ENCODE peak calls at places on chromosome 19, in seven cellular contexts. U is Peyer's patch, P is cardiac muscle cell, C is sigmoid colon, B is GM12865, D is GM13977, A is colonic mucosa. E is an unnamed sample.

GRCh38 chr19:13005253-13005652 is 10.0 kb downstream of the NFIX start:
- DNase-seq in U (no peak), P (no peak), C (no peak), B (no peak), D (no peak), A (no peak), E (no peak)

GRCh38 chr19:33705090-33705847 is 83.5 kb downstream of the CHST8 start:
- DNase-seq in U (peak), P (no peak), C (peak), B (no peak), D (no peak), A (no peak), E (no peak)

GRCh38 chr19:18058208-18059009 is 28.3 kb downstream of the IL12RB1 start:
- DNase-seq in U (peak), P (peak), C (peak), B (peak), D (peak), A (peak), E (peak)

GRCh38 chr19:52142001-52142595 is 2.4 kb upstream of the ZNF616 start:
- DNase-seq in U (no peak), P (no peak), C (no peak), B (no peak), D (no peak), A (no peak), E (no peak)

GRCh38 chr19:18397242-18398202 is at the start of gene LRRC25:
- DNase-seq in U (no peak), P (peak), C (peak), B (peak), D (peak), A (no peak), E (no peak)

GRCh38 chr19:18063463-18063862 is 23.3 kb downstream of the IL12RB1 start:
- DNase-seq in U (no peak), P (peak), C (no peak), B (peak), D (no peak), A (no peak), E (no peak)

GRCh38 chr19:10104665-10105221 is 1.4 kb upstream of the PPAN start:
- DNase-seq in U (no peak), P (no peak), C (no peak), B (peak), D (peak), A (peak), E (peak)

GRCh38 chr19:13621413-13621812 is 115.1 kb upstream of the CACNA1A start:
- DNase-seq in U (no peak), P (no peak), C (no peak), B (peak), D (no peak), A (no peak), E (no peak)

GRCh38 chr19:8820234-8820633 is 11.9 kb downstream of the ZNF558 start:
- DNase-seq in U (no peak), P (no peak), C (no peak), B (no peak), D (no peak), A (no peak), E (no peak)

GRCh38 chr19:14676762-14677161 is 2.1 kb upstream of the ADGRE3 start:
- DNase-seq in U (no peak), P (no peak), C (no peak), B (no peak), D (no peak), A (no peak), E (no peak)

GRCh38 chr19:35345671-35346111 is 2.0 kb upstream of the FFAR1 start:
- DNase-seq in U (peak), P (no peak), C (peak), B (no peak), D (peak), A (no peak), E (no peak)

GRCh38 chr19:52428937-52429336 is at the start of gene ZNF534:
- DNase-seq in U (no peak), P (no peak), C (no peak), B (no peak), D (no peak), A (no peak), E (no peak)

GRCh38 chr19:3781603-3782002 is 4.6 kb downstream of the MATK start:
- DNase-seq in U (no peak), P (no peak), C (no peak), B (no peak), D (no peak), A (no peak), E (no peak)

GRCh38 chr19:49809155-49809986 is 3.7 kb downstream of the FUZ start:
- DNase-seq in U (no peak), P (peak), C (peak), B (peak), D (no peak), A (peak), E (no peak)

GRCh38 chr19:17331254-17331558 is 3.4 kb downstream of the ANO8 start:
- DNase-seq in U (no peak), P (no peak), C (no peak), B (no peak), D (no peak), A (no peak), E (no peak)

GRCh38 chr19:52190679-52191293 is 934 bp downstream of the PPP2R1A start:
- DNase-seq in U (peak), P (no peak), C (peak), B (peak), D (no peak), A (peak), E (no peak)

GRCh38 chr19:34173145-34173956 is 1.0 kb downstream of the LSM14A start:
- DNase-seq in U (peak), P (peak), C (no peak), B (peak), D (peak), A (peak), E (no peak)

GRCh38 chr19:10442698-10443097 is 22.4 kb downstream of the PDE4A start:
- DNase-seq in U (no peak), P (no peak), C (no peak), B (no peak), D (no peak), A (no peak), E (no peak)

GRCh38 chr19:55112781-55113569 is 4.5 kb downstream of the PPP1R12C start:
- DNase-seq in U (no peak), P (no peak), C (no peak), B (peak), D (no peak), A (no peak), E (no peak)
- TF ChIP-seq CTCF in U (no peak), P (no peak), C (no peak), B (peak), D (peak), A (no peak), E (no peak)

DNA sequence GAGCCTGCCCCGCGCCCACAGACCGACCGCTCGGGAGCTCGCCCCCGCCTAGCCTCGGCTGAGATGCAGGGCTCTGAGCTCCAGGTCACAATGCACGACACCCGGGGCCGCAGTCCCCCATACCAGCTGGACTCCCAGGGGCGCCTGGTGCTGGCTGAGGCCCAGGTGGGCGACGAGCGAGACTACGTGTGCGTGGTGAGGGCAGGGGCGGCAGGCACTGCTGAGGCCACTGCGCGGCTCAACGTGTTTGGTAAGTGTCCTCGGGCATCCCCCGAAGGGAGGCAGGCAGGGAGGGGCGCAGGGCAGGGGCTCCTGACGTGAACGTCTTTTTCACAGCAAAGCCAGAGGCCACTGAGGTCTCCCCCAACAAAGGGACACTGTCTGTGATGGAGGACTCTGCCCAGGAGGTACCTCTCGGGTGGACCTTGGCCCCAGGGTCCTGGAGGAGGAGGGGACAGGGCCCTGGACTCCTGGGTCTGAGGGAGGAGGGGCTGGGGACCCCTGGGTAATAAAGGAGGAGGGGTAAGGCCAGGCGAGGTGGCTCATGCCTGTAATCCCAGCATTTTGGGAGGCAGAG is 3.3 kb downstream of the BCAM start:
- DNase-seq in U (no peak), P (no peak), C (no peak), B (no peak), D (no peak), A (no peak), E (no peak)
- TF ChIP-seq CTCF in U (no peak), P (no peak), C (no peak), B (no peak), D (no peak), A (no peak), E (no peak)

GRCh38 chr19:39746836-39747529 is 9.2 kb upstream of the CLC start:
- DNase-seq in U (no peak), P (no peak), C (no peak), B (no peak), D (no peak), A (no peak), E (no peak)
- TF ChIP-seq CTCF in U (no peak), P (no peak), C (no peak), B (no peak), D (no peak), A (no peak), E (no peak)

GRCh38 chr19:54169149-54169731 is 3.7 kb downstream of the TMC4 start:
- DNase-seq in U (peak), P (no peak), C (no peak), B (no peak), D (no peak), A (no peak), E (no peak)

GRCh38 chr19:54172413-54172763 is 572 bp downstream of the TMC4 start:
- DNase-seq in U (no peak), P (no peak), C (no peak), B (no peak), D (no peak), A (peak), E (no peak)

GRCh38 chr19:54173951-54174817 is 1.2 kb upstream of the TMC4 start:
- DNase-seq in U (peak), P (no peak), C (no peak), B (no peak), D (no peak), A (no peak), E (no peak)

GRCh38 chr19:54168174-54168917 is 4.6 kb downstream of the TMC4 start:
- DNase-seq in U (peak), P (peak), C (peak), B (peak), D (peak), A (peak), E (peak)

GRCh38 chr19:54172764-54173699 is at the start of gene TMC4:
- DNase-seq in U (peak), P (no peak), C (no peak), B (no peak), D (no peak), A (peak), E (no peak)
- TF ChIP-seq CTCF in U (peak), P (no peak), C (no peak), B (no peak), D (peak), A (peak), E (no peak)

GRCh38 chr19:29964171-29964570 is 22.1 kb downstream of the URI1 start:
- DNase-seq in U (no peak), P (no peak), C (no peak), B (no peak), D (no peak), A (no peak), E (no peak)
- TF ChIP-seq CTCF in U (no peak), P (no peak), C (no peak), B (no peak), D (no peak), A (no peak), E (no peak)

GRCh38 chr19:55777528-55777927 is 8.6 kb downstream of the RFPL4AL1 start:
- DNase-seq in U (no peak), P (no peak), C (no peak), B (peak), D (no peak), A (no peak), E (no peak)
- TF ChIP-seq CTCF in U (no peak), P (no peak), C (no peak), B (peak), D (no peak), A (no peak), E (peak)

GRCh38 chr19:1057185-1057857 is 9.6 kb upstream of the ARHGAP45 start:
- DNase-seq in U (no peak), P (peak), C (no peak), B (peak), D (no peak), A (no peak), E (peak)
- TF ChIP-seq CTCF in U (peak), P (no peak), C (no peak), B (peak), D (peak), A (no peak), E (no peak)

GRCh38 chr19:47766670-47767069 is 11.8 kb upstream of the SELENOW start:
- DNase-seq in U (no peak), P (no peak), C (no peak), B (no peak), D (no peak), A (no peak), E (no peak)
- TF ChIP-seq CTCF in U (no peak), P (no peak), C (no peak), B (no peak), D (no peak), A (no peak), E (no peak)

E was measured in D721Med.